ENCODE peak calls at places on chromosome 20, in nine cellular contexts. A is hepatocyte, Z is PC-9, C is Peyer's patch, R is psoas muscle, D is left lung, P is uterus, E is body of pancreas, W is breast epithelium. Q is an unnamed sample.
A peak's percentile ranks its signal among the peaks of the same experiment; 100 is the strongest.

GRCh38 chr20:61597996-61598395 is 345.9 kb downstream of the CDH4 start:
- DNase-seq in A (no peak), Z (no peak), C (no peak), R (no peak), D (no peak), P (no peak), E (no peak), W (no peak), Q (no peak)

GRCh38 chr20:55615818-55616217 is 389.5 kb downstream of the CBLN4 start:
- DNase-seq in A (no peak), Z (no peak), C (no peak), R (no peak), D (no peak), P (no peak), E (no peak), W (no peak), Q (no peak)

GRCh38 chr20:61759286-61760065 is 306.2 kb downstream of the TAF4 start:
- DNase-seq in A (no peak), Z (no peak), C (no peak), R (peak; percentile 23), D (peak; percentile 50), P (no peak), E (no peak), W (no peak), Q (no peak)

GRCh38 chr20:1700990-1701389 is 43.4 kb upstream of the SIRPG start:
- DNase-seq in A (no peak), Z (no peak), C (no peak), R (no peak), D (no peak), P (no peak), E (no peak), W (no peak), Q (no peak)

GRCh38 chr20:58024241-58024721 is 204.2 kb downstream of the ANKRD60 start:
- DNase-seq in A (no peak), Z (no peak), C (no peak), R (no peak), D (no peak), P (no peak), E (no peak), W (peak; percentile 14), Q (no peak)

GRCh38 chr20:10802201-10802600 is 128.4 kb upstream of the JAG1 start:
- DNase-seq in A (no peak), Z (no peak), C (no peak), R (no peak), D (no peak), P (no peak), E (no peak), W (no peak), Q (no peak)

GRCh38 chr20:48019496-48019895 is 234.2 kb upstream of the SULF2 start:
- DNase-seq in A (no peak), Z (peak; percentile 76), C (no peak), R (no peak), D (no peak), P (no peak), E (no peak), W (no peak), Q (no peak)

GRCh38 chr20:49717693-49718092 is 4.0 kb upstream of the B4GALT5 start:
- DNase-seq in A (peak; percentile 18), Z (peak; percentile 97), C (no peak), R (peak; percentile 59), D (no peak), P (no peak), E (no peak), W (no peak), Q (no peak)

GRCh38 chr20:57883761-57884160 is 173.9 kb upstream of the PMEPA1 start:
- DNase-seq in A (no peak), Z (no peak), C (no peak), R (no peak), D (no peak), P (no peak), E (no peak), W (no peak), Q (no peak)

GRCh38 chr20:64103871-64104666 is 3.3 kb downstream of the NPBWR2 start:
- DNase-seq in A (no peak), Z (peak; percentile 33), C (peak; percentile 3), R (no peak), D (peak; percentile 57), P (no peak), E (peak; percentile 2), W (no peak), Q (no peak)

GRCh38 chr20:25057234-25058050 is 497 bp downstream of the ACSS1 start:
- DNase-seq in A (peak; percentile 82), Z (peak; percentile 60), C (peak; percentile 72), R (peak; percentile 85), D (peak; percentile 94), P (peak; percentile 65), E (peak; percentile 86), W (no peak), Q (peak; percentile 86)

GRCh38 chr20:38827770-38828281 is 22.3 kb downstream of the PPP1R16B start:
- DNase-seq in A (no peak), Z (peak; percentile 72), C (no peak), R (no peak), D (no peak), P (no peak), E (no peak), W (no peak), Q (no peak)
- H3K27ac ChIP-seq in A (no peak overlapping the region), Z (peak overlapping the region; percentile 38), C (no peak overlapping the region), R (no peak overlapping the region), D (peak overlapping the region; percentile 16), P (peak overlapping the region; percentile 28), E (no peak overlapping the region), W (peak overlapping the region; percentile 66), Q (no peak overlapping the region)

DNA sequence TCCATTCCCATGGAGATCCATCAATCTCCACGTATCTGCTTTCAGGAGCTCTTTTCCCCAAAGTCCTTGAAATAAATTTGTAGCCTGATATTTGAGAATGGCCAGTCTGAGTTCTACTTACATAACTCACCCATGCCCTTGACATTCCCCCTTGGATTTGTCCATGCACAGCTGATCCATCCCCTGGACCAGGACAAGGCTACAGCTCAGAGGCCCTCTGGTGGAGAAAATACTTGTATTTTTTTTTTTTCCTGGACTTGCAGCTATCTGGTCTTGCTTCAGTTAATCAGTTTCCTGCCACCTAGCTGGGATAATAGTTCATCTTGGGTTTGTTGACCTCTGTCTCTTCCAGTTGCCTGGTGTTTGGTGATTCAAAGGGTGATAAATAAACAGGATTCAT is 467.6 kb downstream of the DHX35 start:
- DNase-seq in A (peak; percentile 27), Z (no peak), C (no peak), R (no peak), D (no peak), P (no peak), E (no peak), W (no peak), Q (no peak)
- TF ChIP-seq CTCF in A (peak; percentile 42), Z (peak; percentile 42), C (peak; percentile 47), R (peak; percentile 43), D (peak; percentile 22), P (no peak), E (peak; percentile 19), W (no peak), Q (no peak)

GRCh38 chr20:17663040-17663399 is 19.0 kb downstream of the RRBP1 start:
- DNase-seq in A (no peak), Z (no peak), C (no peak), R (no peak), D (no peak), P (peak; percentile 11), E (no peak), W (no peak), Q (no peak)
- H3K4me1 ChIP-seq in A (peaks cover 20% of the 10 kb centered on the region), Z (no peaks in the 10 kb centered on the region), C (peaks cover 50% of the 10 kb centered on the region), R (peaks cover 6% of the 10 kb centered on the region), D (no peaks in the 10 kb centered on the region), P (no peaks in the 10 kb centered on the region), E (peaks cover 92% of the 10 kb centered on the region), W (no peaks in the 10 kb centered on the region), Q (peaks cover 22% of the 10 kb centered on the region)

GRCh38 chr20:38791291-38791690 is 14.2 kb upstream of the PPP1R16B start:
- DNase-seq in A (no peak), Z (no peak), C (no peak), R (no peak), D (no peak), P (no peak), E (no peak), W (no peak), Q (no peak)
- H3K27ac ChIP-seq in A (no peak overlapping the region), Z (no peak overlapping the region), C (no peak overlapping the region), R (no peak overlapping the region), D (no peak overlapping the region), P (no peak overlapping the region), E (no peak overlapping the region), W (no peak overlapping the region), Q (no peak overlapping the region)

GRCh38 chr20:32858873-32859372 is at the start of gene EFCAB8:
- DNase-seq in A (no peak), Z (no peak), C (no peak), R (no peak), D (no peak), P (no peak), E (no peak), W (no peak), Q (no peak)
- TF ChIP-seq CTCF in A (no peak), Z (no peak), C (no peak), R (no peak), D (no peak), P (no peak), E (no peak), W (no peak), Q (no peak)

GRCh38 chr20:17888044-17888443 is 80.5 kb downstream of the SNX5 start:
- DNase-seq in A (no peak), Z (peak; percentile 63), C (no peak), R (no peak), D (no peak), P (no peak), E (no peak), W (peak; percentile 64), Q (no peak)

GRCh38 chr20:17893480-17893879 is 75.1 kb downstream of the SNX5 start:
- DNase-seq in A (no peak), Z (peak; percentile 23), C (no peak), R (no peak), D (no peak), P (no peak), E (no peak), W (no peak), Q (no peak)

GRCh38 chr20:17889226-17889625 is 79.4 kb downstream of the SNX5 start:
- DNase-seq in A (no peak), Z (no peak), C (no peak), R (no peak), D (no peak), P (no peak), E (no peak), W (no peak), Q (no peak)

GRCh38 chr20:17887331-17888030 is 81.1 kb downstream of the SNX5 start:
- DNase-seq in A (no peak), Z (no peak), C (no peak), R (no peak), D (no peak), P (no peak), E (no peak), W (peak; percentile 66), Q (no peak)

GRCh38 chr20:17890330-17890729 is 78.3 kb downstream of the SNX5 start:
- DNase-seq in A (no peak), Z (no peak), C (no peak), R (no peak), D (no peak), P (no peak), E (no peak), W (no peak), Q (no peak)
- H3K4me1 ChIP-seq in A (peaks cover 6% of the 10 kb centered on the region), Z (no peaks in the 10 kb centered on the region), C (peaks cover 3% of the 10 kb centered on the region), R (no peaks in the 10 kb centered on the region), D (peaks cover 5% of the 10 kb centered on the region), P (no peaks in the 10 kb centered on the region), E (no peaks in the 10 kb centered on the region), W (no peaks in the 10 kb centered on the region), Q (peaks cover 24% of the 10 kb centered on the region)